ENCODE peak calls at places on chromosomes 4 and X, in ten cellular contexts. L is CD4-positive, alpha-beta memory T cell; P is tibial artery; Q is suprapubic skin; Y is CD4-positive, alpha-beta T cell; E is OCI-LY7; G is tibial nerve; O is uterus; N is lower lobe of right lung; H is cardiac muscle cell. X is an unnamed sample.

GRCh38 chrX:117985241-117985640 is 131.4 kb downstream of the KLHL13 start:
- DNase-seq in H (no peak), Q (no peak), P (no peak), Y (no peak), N (no peak), O (no peak), L (no peak), E (no peak), G (no peak), X (no peak)

GRCh38 chr4:54998991-54999390 is 126.4 kb downstream of the KDR start:
- DNase-seq in E (no peak), G (no peak), Y (no peak), N (no peak), L (no peak), H (peak; percentile 86), O (no peak), P (no peak), Q (no peak), X (no peak)

GRCh38 chr4:109977854-109978501 is 65.3 kb downstream of the EGF start:
- DNase-seq in N (no peak), O (no peak), G (peak; percentile 21), P (no peak), Q (no peak), E (peak; percentile 62), H (peak; percentile 66), Y (no peak), L (peak; percentile 18), X (no peak)

GRCh38 chr4:19776021-19776459 is 475.7 kb upstream of the SLIT2 start:
- DNase-seq in L (no peak), E (no peak), H (peak; percentile 75), Q (no peak), Y (no peak), O (no peak), N (no peak), P (no peak), G (no peak), X (no peak)

GRCh38 chrX:119690921-119691716 is 1.8 kb downstream of the SEPTIN6 start:
- DNase-seq in Q (no peak), H (peak; percentile 70), N (no peak), P (no peak), O (no peak), G (no peak), L (no peak), E (no peak), Y (peak; percentile 65), X (no peak)

GRCh38 chr4:10413177-10413576 is 44.0 kb downstream of the ZNF518B start:
- DNase-seq in O (no peak), Q (no peak), N (no peak), P (no peak), Y (no peak), G (no peak), H (no peak), E (peak; percentile 34), L (no peak), X (no peak)

GRCh38 chr4:165965503-165965902 is 92.5 kb downstream of the TLL1 start:
- DNase-seq in Y (no peak), Q (no peak), G (no peak), N (no peak), L (no peak), O (no peak), E (no peak), H (no peak), P (no peak), X (no peak)

GRCh38 chr4:148530114-148530513 is 87.9 kb upstream of the NR3C2 start:
- DNase-seq in O (no peak), Q (no peak), E (no peak), H (no peak), P (no peak), N (no peak), Y (no peak), L (no peak), G (no peak), X (no peak)

GRCh38 chr4:142838781-142839180 is 7.3 kb downstream of the INPP4B start:
- DNase-seq in O (no peak), P (no peak), Y (no peak), H (no peak), N (no peak), G (no peak), L (no peak), E (no peak), Q (no peak), X (no peak)

GRCh38 chr4:88138561-88138960 is 19.9 kb downstream of the ABCG2 start:
- DNase-seq in L (no peak), G (no peak), E (no peak), O (no peak), H (peak; percentile 75), Q (no peak), P (no peak), Y (no peak), N (no peak), X (no peak)

GRCh38 chrX:13888284-13888683 is 71.4 kb upstream of the GPM6B start:
- DNase-seq in P (no peak), O (no peak), L (no peak), H (no peak), G (no peak), Q (no peak), E (no peak), Y (no peak), N (no peak), X (peak; percentile 64)

GRCh38 chr4:8324640-8325239 is 55.2 kb downstream of the HTRA3 start:
- DNase-seq in Y (no peak), G (no peak), E (no peak), L (no peak), H (no peak), N (peak; percentile 11), Q (peak; percentile 69), O (no peak), P (no peak), X (no peak)

GRCh38 chr4:41991916-41992767 is 1.8 kb downstream of the SLC30A9 start:
- DNase-seq in H (peak; percentile 4), L (no peak), G (no peak), Y (no peak), Q (no peak), P (no peak), N (no peak), E (no peak), O (no peak), X (no peak)

GRCh38 chr4:99811850-99812249 is 4.8 kb upstream of the DAPP1 start:
- DNase-seq in E (peak; percentile 78), H (peak; percentile 46), L (peak; percentile 55), G (peak; percentile 49), Y (peak; percentile 19), N (no peak), P (no peak), O (no peak), Q (no peak), X (no peak)

DNA sequence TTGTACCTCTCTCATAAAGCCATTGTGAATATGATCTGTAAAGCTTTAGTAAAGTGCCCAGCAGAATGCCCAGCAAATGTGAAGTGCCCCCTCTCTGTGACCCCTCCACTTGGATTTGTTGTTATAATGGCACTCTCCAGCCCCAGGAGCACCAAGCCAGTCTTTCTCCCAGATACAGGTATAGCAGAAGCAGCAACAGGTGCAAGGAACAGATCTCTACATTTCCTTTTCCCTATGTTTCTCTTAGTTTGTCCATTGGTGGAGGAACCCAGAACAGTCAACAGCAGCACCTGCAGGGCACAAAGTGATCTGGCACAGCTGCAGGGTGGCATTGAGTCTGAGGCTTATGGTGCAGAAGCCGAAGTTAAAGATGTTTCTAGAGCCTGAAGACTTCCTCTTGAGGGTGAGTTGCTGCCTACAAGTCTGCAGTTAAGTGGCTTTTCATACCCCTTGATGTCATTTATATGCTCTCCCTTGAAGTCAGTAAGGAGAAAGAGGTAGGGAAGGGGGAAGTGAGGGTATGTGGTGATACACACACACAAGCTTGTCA is 16.1 kb upstream of the CXCL3 start:
- DNase-seq in O (no peak), G (no peak), H (no peak), E (no peak), Q (no peak), Y (no peak), L (no peak), N (no peak), P (no peak), X (no peak)
- H3K27ac ChIP-seq in O (no peak overlapping the region), G (no peak overlapping the region), H (no peak overlapping the region), E (no peak overlapping the region), Q (no peak overlapping the region), Y (no peak overlapping the region), L (no peak overlapping the region), N (no peak overlapping the region), P (no peak overlapping the region), X (no peak overlapping the region)

DNA sequence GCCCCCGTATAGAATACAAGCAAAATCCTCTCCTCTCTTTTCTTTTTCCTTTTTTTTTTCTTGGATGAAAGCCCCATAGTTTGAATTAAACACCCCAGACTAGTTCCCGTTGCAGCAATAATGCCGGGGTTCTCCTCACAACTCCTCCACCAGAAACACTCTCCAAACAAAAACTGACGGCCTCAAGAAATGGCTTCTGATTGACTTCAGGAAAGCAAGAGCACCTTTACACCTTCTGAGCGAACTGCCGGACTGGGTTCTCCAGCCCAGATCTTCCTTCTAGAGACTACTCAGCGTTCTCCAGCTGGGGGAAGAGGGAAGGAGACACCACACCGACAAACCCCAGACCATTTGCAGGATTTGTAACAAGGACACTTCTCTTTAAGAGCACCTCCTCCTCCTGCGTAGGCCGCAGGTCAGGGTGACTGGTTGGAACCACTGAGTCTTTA is 4.0 kb downstream of the HAND2 start:
- DNase-seq in G (no peak), O (no peak), Q (no peak), L (no peak), H (peak; percentile 53), E (no peak), Y (no peak), P (no peak), N (no peak), X (no peak)
- H3K27ac ChIP-seq in G (no peak overlapping the region), O (peak overlapping the region; percentile 99), Q (peak overlapping the region; percentile 17), L (no peak overlapping the region), H (peak overlapping the region; percentile 98), E (no peak overlapping the region), Y (no peak overlapping the region), P (peak overlapping the region; percentile 99), N (no peak overlapping the region), X (no peak overlapping the region)

GRCh38 chr4:16264798-16265197 is 38.5 kb upstream of the TAPT1 start:
- DNase-seq in O (no peak), H (peak; percentile 70), L (peak; percentile 39), G (peak; percentile 27), Q (no peak), Y (no peak), E (peak; percentile 76), P (no peak), N (no peak), X (no peak)
- H3K27ac ChIP-seq in O (no peak overlapping the region), H (no peak overlapping the region), L (no peak overlapping the region), G (no peak overlapping the region), Q (no peak overlapping the region), Y (no peak overlapping the region), E (no peak overlapping the region), P (no peak overlapping the region), N (no peak overlapping the region), X (no peak overlapping the region)

GRCh38 chr4:29805871-29806480 is 914.2 kb upstream of the PCDH7 start:
- DNase-seq in N (no peak), E (no peak), O (no peak), Y (no peak), H (no peak), Q (no peak), P (no peak), L (no peak), G (no peak), X (no peak)
- H3K27ac ChIP-seq in N (no peak overlapping the region), E (no peak overlapping the region), O (no peak overlapping the region), Y (no peak overlapping the region), H (no peak overlapping the region), Q (no peak overlapping the region), P (no peak overlapping the region), L (no peak overlapping the region), G (no peak overlapping the region), X (no peak overlapping the region)

GRCh38 chrX:23887448-23887847 is 20.3 kb downstream of the APOO start:
- DNase-seq in L (no peak), E (no peak), P (no peak), O (no peak), N (no peak), G (no peak), Q (no peak), H (no peak), Y (no peak), X (no peak)
- H3K27ac ChIP-seq in L (no peak overlapping the region), E (no peak overlapping the region), P (no peak overlapping the region), O (peak overlapping the region; percentile 73), N (no peak overlapping the region), G (no peak overlapping the region), Q (no peak overlapping the region), H (no peak overlapping the region), Y (no peak overlapping the region), X (no peak overlapping the region)

X was measured in substantia nigra.